ENCODE peak calls at places on chromosome 1, in four cellular contexts. A is esophagus squamous epithelium, J is BJ, E is foreskin fibroblast. V is an unnamed sample.

GRCh38 chr1:56436912-56437403 is 142.4 kb downstream of the PLPP3 start:
- DNase-seq in J (no peak), A (no peak), E (no peak), V (no peak)

GRCh38 chr1:163410073-163410522 is 88.3 kb downstream of the NUF2 start:
- DNase-seq in A (no peak), J (no peak), E (peak; percentile 26), V (peak; percentile 9)

GRCh38 chr1:152502496-152503180 is 8.0 kb upstream of the LCE5A start:
- DNase-seq in J (no peak), A (no peak), E (no peak), V (peak; percentile 14)

GRCh38 chr1:59738591-59739015 is 76.1 kb upstream of the HOOK1 start:
- DNase-seq in J (no peak), E (peak; percentile 71), A (no peak), V (peak; percentile 86)

GRCh38 chr1:32336963-32337675 is 1.1 kb upstream of the MARCKSL1 start:
- DNase-seq in J (no peak), A (no peak), E (no peak), V (no peak)

GRCh38 chr1:220843481-220844011 is 35.7 kb upstream of the HLX start:
- DNase-seq in A (no peak), J (no peak), E (no peak), V (no peak)

GRCh38 chr1:31409946-31410858 is 2.8 kb upstream of the SERINC2 start:
- DNase-seq in E (no peak), A (no peak), J (no peak), V (no peak)

GRCh38 chr1:30058966-30059365 is 664.4 kb downstream of the MATN1 start:
- DNase-seq in J (peak; percentile 72), A (no peak), E (peak; percentile 75), V (no peak)

GRCh38 chr1:44653107-44653964 is 20.9 kb downstream of the TMEM53 start:
- DNase-seq in J (no peak), A (no peak), E (no peak), V (no peak)

GRCh38 chr1:110155878-110156522 is 5.7 kb downstream of the SLC6A17 start:
- DNase-seq in A (no peak), E (peak; percentile 50), J (no peak), V (no peak)

GRCh38 chr1:225772323-225772768 is 5.3 kb upstream of the SRP9 start:
- DNase-seq in J (no peak), E (peak; percentile 80), A (no peak), V (peak; percentile 59)

GRCh38 chr1:14806772-14807171 is 208.3 kb downstream of the KAZN start:
- DNase-seq in J (no peak), A (no peak), E (no peak), V (no peak)

GRCh38 chr1:14800500-14801069 is 202.1 kb downstream of the KAZN start:
- DNase-seq in J (no peak), A (no peak), E (no peak), V (no peak)

GRCh38 chr1:14808768-14809167 is 210.3 kb downstream of the KAZN start:
- DNase-seq in E (no peak), A (no peak), J (no peak), V (no peak)

GRCh38 chr1:14803002-14803789 is 204.7 kb downstream of the KAZN start:
- DNase-seq in E (no peak), J (no peak), A (no peak), V (no peak)

GRCh38 chr1:14804626-14805025 is 206.1 kb downstream of the KAZN start:
- DNase-seq in E (no peak), J (no peak), A (no peak), V (no peak)
- TF ChIP-seq CTCF in E (no peak), J (peak; percentile 21), A (no peak), V (peak; percentile 49)

GRCh38 chr1:181483084-181483559 is at the start of gene CACNA1E:
- DNase-seq in J (no peak), A (no peak), E (no peak), V (no peak)

GRCh38 chr1:181483561-181484291 is 409 bp downstream of the CACNA1E start:
- DNase-seq in J (no peak), E (no peak), A (no peak), V (no peak)

GRCh38 chr1:181482001-181482430 is 1.3 kb upstream of the CACNA1E start:
- DNase-seq in A (no peak), E (no peak), J (no peak), V (no peak)

GRCh38 chr1:181485276-181486097 is 2.2 kb downstream of the CACNA1E start:
- DNase-seq in A (no peak), E (no peak), J (no peak), V (no peak)

DNA sequence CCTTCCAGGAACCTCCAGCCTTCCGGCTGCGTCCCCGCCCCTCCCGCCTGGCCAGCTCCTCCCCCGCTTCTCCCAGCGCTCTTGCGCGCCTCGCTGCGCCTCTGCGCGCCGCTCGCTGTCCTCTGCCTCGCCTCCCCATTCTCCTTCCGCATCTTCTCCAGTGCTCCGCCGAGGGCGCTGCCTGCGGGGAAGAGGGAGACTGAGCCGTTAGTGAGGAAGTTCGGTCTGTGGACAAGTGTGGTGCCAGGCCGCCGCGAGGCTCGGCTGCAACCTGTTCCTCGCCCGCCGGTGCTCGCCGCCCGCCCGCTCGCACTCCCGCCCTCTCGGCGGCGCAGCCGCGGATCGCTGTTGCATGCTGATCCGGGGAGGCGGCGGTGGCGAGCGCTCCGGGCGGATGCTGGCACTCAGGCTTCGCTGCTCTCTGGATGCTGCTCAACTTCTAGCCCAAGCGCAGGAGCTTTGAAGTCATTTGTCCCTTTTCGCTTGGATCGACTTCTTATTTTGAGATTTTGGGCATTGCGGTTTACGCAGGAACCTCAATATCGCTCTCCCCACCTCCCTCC is 715 bp upstream of the CACNA1E start:
- DNase-seq in E (peak; percentile 8), J (no peak), A (no peak), V (no peak)
- H3K4me3 ChIP-seq in E (peak overlapping the region; percentile 8), J (no peak overlapping the region), A (peak overlapping the region; percentile 11), V (no peak overlapping the region)

GRCh38 chr1:202692959-202693555 is 17.2 kb downstream of the SYT2 start:
- DNase-seq in E (peak; percentile 69), A (no peak), J (no peak), V (peak; percentile 9)
- TF ChIP-seq CTCF in E (peak; percentile 11), A (no peak), J (peak; percentile 43), V (peak; percentile 40)

GRCh38 chr1:107145637-107146036 is 4.8 kb downstream of the NTNG1 start:
- DNase-seq in A (no peak), J (no peak), E (no peak), V (peak; percentile 39)
- H3K4me3 ChIP-seq in A (no peak overlapping the region), J (no peak overlapping the region), E (no peak overlapping the region), V (no peak overlapping the region)

GRCh38 chr1:216566809-216567208 is 143.6 kb upstream of the USH2A start:
- DNase-seq in A (no peak), E (peak; percentile 7), J (no peak), V (no peak)
- TF ChIP-seq CTCF in A (no peak), E (peak; percentile 40), J (peak; percentile 51), V (peak; percentile 58)

DNA sequence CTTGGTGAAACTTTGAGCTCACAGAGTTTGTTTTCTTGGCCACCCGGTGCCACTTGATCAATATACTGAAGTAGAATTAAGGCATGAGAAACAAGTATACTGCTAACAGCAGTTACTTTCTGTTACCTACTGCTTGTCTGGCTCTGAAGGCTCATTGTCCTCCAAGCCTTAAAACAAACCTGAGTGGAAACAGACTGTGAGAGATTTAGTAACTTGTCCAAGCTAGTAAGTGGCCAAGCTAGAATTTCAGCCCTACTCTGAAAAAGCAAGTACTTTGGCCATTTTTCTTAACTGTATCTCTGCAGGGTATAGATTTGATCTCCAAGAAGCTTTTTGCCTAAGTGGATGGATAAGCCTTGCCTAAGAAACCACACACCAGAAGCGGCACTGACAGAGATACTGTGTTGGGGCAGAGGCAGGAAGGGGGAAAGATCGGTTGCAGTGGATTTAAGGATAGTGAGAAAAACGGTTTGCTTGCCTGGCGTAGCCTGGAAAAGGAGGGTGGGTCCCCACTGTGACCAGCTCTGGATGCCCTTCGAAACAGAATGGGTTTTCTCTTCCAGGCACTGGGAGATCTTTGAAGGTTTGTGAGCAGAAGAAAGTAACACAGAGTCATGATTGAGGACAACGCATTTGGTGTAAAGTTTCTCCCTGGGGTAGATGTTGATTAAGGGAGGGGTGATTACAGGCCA is 2.1 kb upstream of the MACO1 start:
- DNase-seq in J (no peak), A (no peak), E (no peak), V (no peak)
- H3K4me3 ChIP-seq in J (no peak overlapping the region), A (no peak overlapping the region), E (no peak overlapping the region), V (no peak overlapping the region)

DNA sequence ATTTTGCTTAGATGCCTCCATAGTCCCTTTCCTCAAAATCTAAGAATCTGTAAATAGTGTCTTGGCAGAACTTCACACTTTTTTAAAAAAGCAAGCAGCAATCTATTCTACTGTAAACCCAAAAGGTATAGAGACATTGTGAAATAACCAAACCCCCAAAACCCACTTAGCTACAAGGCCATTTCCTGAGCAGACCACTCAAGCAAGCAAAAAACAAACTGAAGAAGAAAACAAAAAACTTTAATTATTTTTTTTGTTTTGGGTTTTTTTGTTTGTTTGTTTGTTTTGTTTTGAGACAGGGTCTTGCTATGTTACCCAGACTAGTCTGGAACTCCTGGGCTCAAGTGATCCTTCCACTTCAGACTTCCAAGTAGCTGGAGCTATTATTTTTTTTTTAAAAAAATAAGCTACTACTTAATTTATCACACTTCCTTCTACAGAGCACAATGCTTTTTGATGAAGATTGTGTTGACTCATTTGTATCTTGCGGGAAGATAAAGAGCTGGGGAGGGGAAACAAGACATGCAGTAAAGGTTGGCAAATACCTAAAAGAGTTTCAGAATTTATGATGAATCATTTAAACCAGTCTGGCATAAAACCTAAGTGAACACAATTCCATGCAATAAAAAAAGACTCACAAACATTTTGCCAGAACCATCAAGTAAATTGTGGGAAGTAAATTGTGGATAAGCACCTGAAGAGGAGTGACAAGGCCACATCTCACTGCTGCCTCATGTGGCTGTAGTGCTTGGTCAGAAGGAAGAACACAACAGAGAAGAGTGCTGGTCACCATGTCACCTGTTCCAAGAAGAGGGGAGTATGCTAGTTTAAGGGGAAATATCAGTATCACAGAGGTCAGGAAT is 2.7 kb upstream of the PTPN22 start:
- DNase-seq in A (no peak), J (no peak), E (no peak), V (no peak)
- TF ChIP-seq CTCF in A (no peak), J (no peak), E (no peak), V (no peak)

DNA sequence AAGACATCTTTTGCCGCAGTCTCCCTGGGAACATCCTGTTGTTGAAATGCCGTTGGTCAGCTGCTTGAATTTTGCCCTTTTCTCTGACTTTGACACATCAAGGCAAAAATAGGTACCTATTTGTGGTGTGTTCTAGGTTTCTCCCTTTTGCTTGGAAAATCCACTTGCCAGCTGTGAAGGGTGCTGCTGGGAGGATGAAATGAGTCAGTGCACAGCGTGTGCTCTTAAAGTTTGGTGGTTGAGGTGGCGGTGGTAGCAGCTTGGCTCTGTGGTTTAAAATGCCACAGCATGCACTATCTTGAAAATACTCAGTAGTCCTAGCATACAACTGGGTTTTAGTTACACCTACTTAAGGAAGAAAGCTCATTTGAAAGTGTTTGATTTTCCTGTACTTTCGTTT is 183.8 kb downstream of the DHRS3 start:
- DNase-seq in E (peak; percentile 61), A (no peak), J (peak; percentile 42), V (peak; percentile 73)
- H3K4me3 ChIP-seq in E (no peak overlapping the region), A (no peak overlapping the region), J (no peak overlapping the region), V (no peak overlapping the region)